ENCODE peak calls at places on chromosomes 4 and X, in five cellular contexts. J is HTR-8/SVneo; C is GM12891; P is immature natural killer cell; U is stimulated activated CD8-positive, alpha-beta memory T cell treated with anti-CD3 and anti-CD28 coated beads, Interleukin-7, amount 100 ng/mL, for 1 hour. D is an unnamed sample.
A peak's percentile ranks its signal among the peaks of the same experiment; 100 is the strongest.

GRCh38 chrX:67614414-67614813 is 70.6 kb downstream of the AR start:
- DNase-seq in J (no peak), C (no peak), P (no peak), U (no peak), D (no peak)

GRCh38 chrX:123920065-123920785 is 41.3 kb upstream of the STAG2 start:
- DNase-seq in J (peak; percentile 20), C (no peak), P (no peak), U (no peak), D (no peak)

GRCh38 chrX:68696267-68696666 is 48.8 kb downstream of the STARD8 start:
- DNase-seq in J (no peak), C (no peak), P (no peak), U (no peak), D (no peak)

GRCh38 chr4:173651651-173652282 is 121.7 kb upstream of the HAND2 start:
- DNase-seq in J (no peak), C (no peak), P (no peak), U (no peak), D (no peak)

GRCh38 chr4:76663794-76664193 is 228.8 kb downstream of the SHROOM3 start:
- DNase-seq in J (no peak), C (no peak), P (no peak), U (no peak), D (no peak)

GRCh38 chrX:98795636-98796035 is 1614.4 kb downstream of the PCDH19 start:
- DNase-seq in J (no peak), C (no peak), P (no peak), U (no peak), D (no peak)

GRCh38 chrX:134721766-134722532 is 63.7 kb upstream of the PLAC1 start:
- DNase-seq in J (no peak), C (no peak), P (no peak), U (no peak), D (no peak)

GRCh38 chr4:76252271-76252653 is 741 bp downstream of the FAM47E start:
- DNase-seq in J (no peak), C (no peak), P (no peak), U (no peak), D (no peak)

GRCh38 chr4:7377223-7377865 is 57.4 kb downstream of the PSAPL1 start:
- DNase-seq in J (no peak), C (no peak), P (no peak), U (no peak), D (no peak)

GRCh38 chr4:86675548-86675947 is 81.4 kb downstream of the PTPN13 start:
- DNase-seq in J (no peak), C (no peak), P (no peak), U (no peak), D (no peak)

GRCh38 chr4:19025031-19025430 is 1003.5 kb upstream of the LCORL start:
- DNase-seq in J (no peak), C (no peak), P (no peak), U (no peak), D (no peak)

GRCh38 chrX:429266-429825 is 42.6 kb upstream of the PPP2R3B start:
- DNase-seq in J (no peak), C (no peak), P (no peak), U (no peak), D (no peak)

GRCh38 chrX:47278684-47279083 is 45.9 kb downstream of the USP11 start:
- DNase-seq in J (no peak), C (no peak), P (no peak), U (no peak), D (no peak)

GRCh38 chrX:119570351-119570835 is 4.0 kb upstream of the UBE2A start:
- DNase-seq in J (no peak), C (no peak), P (no peak), U (no peak), D (no peak)

GRCh38 chrX:21374994-21375794 is 976 bp downstream of the CNKSR2 start:
- DNase-seq in J (no peak), C (no peak), P (no peak), U (no peak), D (no peak)

GRCh38 chr4:184310171-184310567 is 92.5 kb upstream of the ENPP6 start:
- DNase-seq in J (no peak), C (no peak), P (peak; percentile 27), U (no peak), D (no peak)

GRCh38 chr4:30789219-30789671 is 69.1 kb downstream of the PCDH7 start:
- DNase-seq in J (no peak), C (no peak), P (no peak), U (no peak), D (no peak)

D was measured in D721Med.